ENCODE peak calls at places on chromosomes 4 and X, in five cellular contexts. One of them, this sample, is unnamed.

GRCh38 chrX:11401966-11402365 is 108.8 kb downstream of the AMELX start:
- DNase-seq in transverse colon: no peak
- DNase-seq in pancreas: no peak
- DNase-seq in CD4-positive, alpha-beta T cell: no peak
- DNase-seq in left lung: no peak
- DNase-seq in this sample: no peak

GRCh38 chr4:122117743-122118142 is 34.4 kb upstream of the BLTP1 start:
- DNase-seq in transverse colon: no peak
- DNase-seq in pancreas: no peak
- DNase-seq in CD4-positive, alpha-beta T cell: no peak
- DNase-seq in left lung: no peak
- DNase-seq in this sample: no peak

GRCh38 chrX:104482757-104483156 is 83.2 kb upstream of the IL1RAPL2 start:
- DNase-seq in transverse colon: no peak
- DNase-seq in pancreas: no peak
- DNase-seq in CD4-positive, alpha-beta T cell: no peak
- DNase-seq in left lung: no peak
- DNase-seq in this sample: no peak

GRCh38 chrX:8731579-8732395 is at the start of gene ANOS1:
- DNase-seq in transverse colon: no peak
- DNase-seq in pancreas: peak; percentile 27
- DNase-seq in CD4-positive, alpha-beta T cell: no peak
- DNase-seq in left lung: peak; percentile 80
- DNase-seq in this sample: no peak

GRCh38 chrX:17405225-17405969 is 30.4 kb downstream of the NHS start:
- DNase-seq in transverse colon: no peak
- DNase-seq in pancreas: no peak
- DNase-seq in CD4-positive, alpha-beta T cell: no peak
- DNase-seq in left lung: no peak
- DNase-seq in this sample: no peak

GRCh38 chr4:181796502-181796901 is 446.7 kb upstream of the TENM3 start:
- DNase-seq in transverse colon: no peak
- DNase-seq in pancreas: no peak
- DNase-seq in CD4-positive, alpha-beta T cell: no peak
- DNase-seq in left lung: no peak
- DNase-seq in this sample: no peak

GRCh38 chrX:48507246-48507645 is 1.5 kb upstream of the PORCN start:
- DNase-seq in transverse colon: no peak
- DNase-seq in pancreas: no peak
- DNase-seq in CD4-positive, alpha-beta T cell: no peak
- DNase-seq in left lung: no peak
- DNase-seq in this sample: no peak

GRCh38 chr4:6649216-6649615 is 8.7 kb downstream of the MRFAP1 start:
- DNase-seq in transverse colon: no peak
- DNase-seq in pancreas: no peak
- DNase-seq in CD4-positive, alpha-beta T cell: no peak
- DNase-seq in left lung: no peak
- DNase-seq in this sample: no peak

GRCh38 chr4:120709986-120710385 is 212.5 kb downstream of the PRDM5 start:
- DNase-seq in transverse colon: no peak
- DNase-seq in pancreas: no peak
- DNase-seq in CD4-positive, alpha-beta T cell: no peak
- DNase-seq in left lung: no peak
- DNase-seq in this sample: no peak

GRCh38 chr4:7226993-7227392 is 34.7 kb downstream of the SORCS2 start:
- DNase-seq in transverse colon: no peak
- DNase-seq in pancreas: no peak
- DNase-seq in CD4-positive, alpha-beta T cell: no peak
- DNase-seq in left lung: peak; percentile 75
- DNase-seq in this sample: no peak

GRCh38 chrX:9517062-9517461 is 52.2 kb downstream of the TBL1X start:
- DNase-seq in transverse colon: no peak
- DNase-seq in pancreas: no peak
- DNase-seq in CD4-positive, alpha-beta T cell: no peak
- DNase-seq in left lung: no peak
- DNase-seq in this sample: no peak

GRCh38 chr4:60805500-60806313 is 394.4 kb upstream of the ADGRL3 start:
- DNase-seq in transverse colon: no peak
- DNase-seq in pancreas: no peak
- DNase-seq in CD4-positive, alpha-beta T cell: no peak
- DNase-seq in left lung: no peak
- DNase-seq in this sample: no peak

GRCh38 chr4:17630228-17630627 is 15.8 kb downstream of the MED28 start:
- DNase-seq in transverse colon: no peak
- DNase-seq in pancreas: no peak
- DNase-seq in CD4-positive, alpha-beta T cell: no peak
- DNase-seq in left lung: no peak
- DNase-seq in this sample: no peak

GRCh38 chr4:67680568-67681222 is 20.3 kb downstream of the UBA6 start:
- DNase-seq in transverse colon: no peak
- DNase-seq in pancreas: no peak
- DNase-seq in CD4-positive, alpha-beta T cell: no peak
- DNase-seq in left lung: no peak
- DNase-seq in this sample: no peak

GRCh38 chr4:7828011-7828720 is 111.5 kb downstream of the AFAP1 start:
- DNase-seq in transverse colon: peak; percentile 62
- DNase-seq in pancreas: no peak
- DNase-seq in CD4-positive, alpha-beta T cell: peak; percentile 34
- DNase-seq in left lung: peak; percentile 70
- DNase-seq in this sample: peak; percentile 99

GRCh38 chrX:133670394-133670793 is 255.1 kb upstream of the GPC4 start:
- DNase-seq in transverse colon: no peak
- DNase-seq in pancreas: no peak
- DNase-seq in CD4-positive, alpha-beta T cell: no peak
- DNase-seq in left lung: no peak
- DNase-seq in this sample: no peak

GRCh38 chr4:40455340-40455902 is 120.3 kb downstream of the CHRNA9 start:
- DNase-seq in transverse colon: no peak
- DNase-seq in pancreas: peak; percentile 62
- DNase-seq in CD4-positive, alpha-beta T cell: no peak
- DNase-seq in left lung: peak; percentile 55
- DNase-seq in this sample: no peak

GRCh38 chr4:85756938-85757337 is 282.0 kb downstream of the ARHGAP24 start:
- DNase-seq in transverse colon: no peak
- DNase-seq in pancreas: peak; percentile 26
- DNase-seq in CD4-positive, alpha-beta T cell: no peak
- DNase-seq in left lung: no peak
- DNase-seq in this sample: no peak

GRCh38 chr4:141391771-141392170 is 171.1 kb downstream of the ZNF330 start:
- DNase-seq in transverse colon: no peak
- DNase-seq in pancreas: no peak
- DNase-seq in CD4-positive, alpha-beta T cell: no peak
- DNase-seq in left lung: no peak
- DNase-seq in this sample: no peak

GRCh38 chr4:168900080-168900479 is 110.0 kb downstream of the CBR4 start:
- DNase-seq in transverse colon: no peak
- DNase-seq in pancreas: no peak
- DNase-seq in CD4-positive, alpha-beta T cell: no peak
- DNase-seq in left lung: no peak
- DNase-seq in this sample: no peak

GRCh38 chr4:148881860-148882643 is 439.8 kb upstream of the NR3C2 start:
- DNase-seq in transverse colon: peak; percentile 16
- DNase-seq in pancreas: no peak
- DNase-seq in CD4-positive, alpha-beta T cell: no peak
- DNase-seq in left lung: no peak
- DNase-seq in this sample: no peak

GRCh38 chr4:137819964-137820383 is 287.7 kb upstream of the PCDH18 start:
- DNase-seq in transverse colon: no peak
- DNase-seq in pancreas: peak; percentile 13
- DNase-seq in CD4-positive, alpha-beta T cell: no peak
- DNase-seq in left lung: no peak
- DNase-seq in this sample: no peak

GRCh38 chrX:123422875-123423274 is 238.8 kb downstream of the GRIA3 start:
- DNase-seq in transverse colon: peak; percentile 16
- DNase-seq in pancreas: peak; percentile 15
- DNase-seq in CD4-positive, alpha-beta T cell: no peak
- DNase-seq in left lung: no peak
- DNase-seq in this sample: no peak

GRCh38 chr4:111806331-111806730 is 338.9 kb upstream of the FAM241A start:
- DNase-seq in transverse colon: no peak
- DNase-seq in pancreas: no peak
- DNase-seq in CD4-positive, alpha-beta T cell: no peak
- DNase-seq in left lung: no peak
- DNase-seq in this sample: no peak

GRCh38 chr4:80803337-80803736 is 227.2 kb upstream of the BMP3 start:
- DNase-seq in transverse colon: no peak
- DNase-seq in pancreas: no peak
- DNase-seq in CD4-positive, alpha-beta T cell: no peak
- DNase-seq in left lung: no peak
- DNase-seq in this sample: no peak

GRCh38 chr4:75321484-75321883 is 192.7 kb downstream of the RCHY1 start:
- DNase-seq in transverse colon: no peak
- DNase-seq in pancreas: no peak
- DNase-seq in CD4-positive, alpha-beta T cell: no peak
- DNase-seq in left lung: no peak
- DNase-seq in this sample: no peak

GRCh38 chrX:104310084-104310483 is 55.4 kb upstream of the ESX1 start:
- DNase-seq in transverse colon: no peak
- DNase-seq in pancreas: no peak
- DNase-seq in CD4-positive, alpha-beta T cell: no peak
- DNase-seq in left lung: no peak
- DNase-seq in this sample: peak; percentile 14

GRCh38 chr4:71026086-71026485 is 32.6 kb downstream of the DCK start:
- DNase-seq in transverse colon: no peak
- DNase-seq in pancreas: peak; percentile 21
- DNase-seq in CD4-positive, alpha-beta T cell: no peak
- DNase-seq in left lung: no peak
- DNase-seq in this sample: peak; percentile 23

GRCh38 chrX:44903107-44903506 is 30.1 kb downstream of the KDM6A start:
- DNase-seq in transverse colon: no peak
- DNase-seq in pancreas: no peak
- DNase-seq in CD4-positive, alpha-beta T cell: no peak
- DNase-seq in left lung: no peak
- DNase-seq in this sample: no peak

GRCh38 chr4:3402409-3403103 is 39.2 kb upstream of the HGFAC start:
- DNase-seq in transverse colon: no peak
- DNase-seq in pancreas: no peak
- DNase-seq in CD4-positive, alpha-beta T cell: no peak
- DNase-seq in left lung: no peak
- DNase-seq in this sample: peak; percentile 16

DNA sequence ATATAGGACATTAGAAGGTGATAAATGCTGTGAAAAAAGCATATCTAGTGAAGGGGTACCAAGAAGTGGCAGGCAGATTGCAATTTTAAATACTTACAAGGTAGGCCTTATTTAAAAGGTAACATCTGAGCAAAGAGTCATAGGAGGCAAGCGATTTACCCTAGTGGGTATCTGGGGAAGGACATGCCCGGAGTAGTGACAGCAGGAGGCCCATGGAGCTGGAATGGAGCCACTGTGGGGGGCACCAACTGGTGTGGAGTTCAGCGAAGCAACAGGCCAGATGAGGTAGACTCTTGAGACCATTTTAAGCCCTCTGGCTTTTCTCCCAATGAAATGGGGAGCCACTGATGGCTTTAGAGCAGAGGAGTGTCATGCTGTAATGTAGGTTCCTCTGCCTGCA is 37.3 kb downstream of the SEC24D start:
- DNase-seq in transverse colon: no peak
- DNase-seq in pancreas: no peak
- DNase-seq in CD4-positive, alpha-beta T cell: no peak
- DNase-seq in left lung: no peak
- DNase-seq in this sample: no peak
- TF ChIP-seq CTCF in transverse colon: no peak
- TF ChIP-seq CTCF in pancreas: no peak
- TF ChIP-seq CTCF in CD4-positive, alpha-beta T cell: no peak
- TF ChIP-seq CTCF in left lung: no peak
- TF ChIP-seq CTCF in this sample: no peak

GRCh38 chr4:118676128-118676527 is 9.1 kb upstream of the METTL14 start:
- DNase-seq in transverse colon: no peak
- DNase-seq in pancreas: no peak
- DNase-seq in CD4-positive, alpha-beta T cell: no peak
- DNase-seq in left lung: no peak
- DNase-seq in this sample: no peak
- TF ChIP-seq CTCF in transverse colon: no peak
- TF ChIP-seq CTCF in pancreas: no peak
- TF ChIP-seq CTCF in CD4-positive, alpha-beta T cell: no peak
- TF ChIP-seq CTCF in left lung: no peak
- TF ChIP-seq CTCF in this sample: peak; percentile 13

DNA sequence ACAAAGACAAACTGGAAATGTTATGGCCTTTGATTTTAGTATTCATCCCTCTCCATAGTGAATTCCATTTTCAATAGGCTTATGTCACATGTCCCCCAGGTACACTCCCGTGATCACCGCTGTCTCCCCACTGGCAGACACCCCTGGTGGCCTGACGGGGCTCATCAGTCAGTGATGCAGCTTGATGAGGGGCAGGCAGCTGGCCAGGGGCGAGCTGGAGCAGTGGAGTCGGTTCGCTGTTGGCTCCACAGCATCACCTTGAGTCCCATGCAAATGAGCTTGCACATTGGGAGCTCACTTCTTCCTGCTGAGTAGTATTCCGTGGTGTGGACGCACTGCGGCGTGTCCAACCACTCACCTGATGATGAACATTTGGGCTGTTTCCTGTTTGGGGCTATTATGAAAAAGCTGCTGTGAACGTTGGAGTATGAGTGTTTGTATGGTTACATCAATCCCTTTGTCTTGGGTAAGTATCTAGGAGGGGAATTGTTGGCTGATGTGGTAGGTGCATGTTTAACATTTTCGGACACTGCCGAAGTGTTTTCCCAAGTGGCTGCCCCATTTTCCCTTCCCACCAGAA is 5.2 kb downstream of the TREX2 start:
- DNase-seq in transverse colon: no peak
- DNase-seq in pancreas: no peak
- DNase-seq in CD4-positive, alpha-beta T cell: no peak
- DNase-seq in left lung: no peak
- DNase-seq in this sample: no peak
- TF ChIP-seq CTCF in transverse colon: no peak
- TF ChIP-seq CTCF in pancreas: no peak
- TF ChIP-seq CTCF in CD4-positive, alpha-beta T cell: no peak
- TF ChIP-seq CTCF in left lung: no peak
- TF ChIP-seq CTCF in this sample: no peak

DNA sequence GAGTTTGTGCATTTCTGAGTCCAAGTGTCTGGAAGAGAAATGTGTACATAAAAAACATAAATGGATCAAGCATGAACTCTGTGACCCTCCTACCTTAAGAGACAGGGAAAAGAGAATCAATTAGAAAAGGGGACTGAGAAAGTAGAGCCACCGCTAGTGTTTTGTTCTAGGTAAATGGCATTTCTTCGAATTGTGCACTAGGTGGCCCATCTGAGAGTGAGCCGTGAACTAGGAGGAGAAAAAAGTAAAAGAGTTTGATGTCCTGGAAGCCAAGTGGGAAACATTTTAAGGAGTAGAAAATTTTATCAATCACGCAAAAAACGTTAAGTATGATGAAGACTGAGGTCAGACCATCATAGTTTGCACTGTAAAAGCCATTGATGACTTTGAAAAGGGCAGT is 55.1 kb downstream of the NAF1 start:
- DNase-seq in transverse colon: no peak
- DNase-seq in pancreas: no peak
- DNase-seq in CD4-positive, alpha-beta T cell: no peak
- DNase-seq in left lung: no peak
- DNase-seq in this sample: no peak
- TF ChIP-seq CTCF in transverse colon: peak; percentile 49
- TF ChIP-seq CTCF in pancreas: no peak
- TF ChIP-seq CTCF in CD4-positive, alpha-beta T cell: no peak
- TF ChIP-seq CTCF in left lung: no peak
- TF ChIP-seq CTCF in this sample: no peak

This sample was measured in AG09319.